ENCODE peak calls at places on chromosomes 1 and 21, in six cellular contexts. F is astrocyte of the hippocampus; Z is lung; T is stimulated activated CD8-positive, alpha-beta memory T cell treated with anti-CD3 and anti-CD28 coated beads, Interleukin-4, amount 100 ng/mL, for 1 hour; X is progenitor cell of endocrine pancreas; J is astrocyte of the spinal cord. O is an unnamed sample.

GRCh38 chr1:29259802-29260441 is 23.6 kb downstream of the PTPRU start:
- DNase-seq in X (no peak), Z (no peak), F (peak; percentile 79), J (peak; percentile 30), T (no peak), O (peak; percentile 22)

GRCh38 chr1:161956097-161956496 is 67.6 kb downstream of the OLFML2B start:
- DNase-seq in F (no peak), T (no peak), X (no peak), Z (no peak), J (peak; percentile 34), O (no peak)

GRCh38 chr1:150234309-150234646 is 1.6 kb downstream of the ANP32E start:
- DNase-seq in F (no peak), J (no peak), Z (no peak), X (no peak), T (no peak), O (no peak)

GRCh38 chr1:84347547-84348239 is 46.2 kb downstream of the SAMD13 start:
- DNase-seq in T (no peak), F (no peak), X (no peak), J (peak; percentile 8), Z (no peak), O (no peak)

GRCh38 chr1:167561753-167562152 is 8.2 kb upstream of the CREG1 start:
- DNase-seq in Z (no peak), X (no peak), J (no peak), T (no peak), F (no peak), O (no peak)

GRCh38 chr1:9014475-9015375 is 11.5 kb downstream of the SLC2A7 start:
- DNase-seq in Z (no peak), J (no peak), F (no peak), T (no peak), X (no peak), O (no peak)

GRCh38 chr21:26280715-26281310 is 110.2 kb upstream of the APP start:
- DNase-seq in J (no peak), Z (no peak), T (no peak), X (no peak), F (no peak), O (no peak)

GRCh38 chr21:41726970-41727783 is 39.7 kb downstream of the RIPK4 start:
- DNase-seq in X (no peak), F (peak; percentile 84), Z (no peak), T (no peak), J (peak; percentile 52), O (no peak)

GRCh38 chr21:17732306-17732705 is 86.8 kb downstream of the C21orf91 start:
- DNase-seq in T (no peak), Z (no peak), X (no peak), F (peak; percentile 47), J (peak; percentile 67), O (no peak)

GRCh38 chr1:39754906-39755504 is 16.1 kb downstream of the OXCT2 start:
- DNase-seq in T (no peak), Z (no peak), J (peak; percentile 17), F (peak; percentile 22), X (no peak), O (no peak)

GRCh38 chr21:34744801-34745200 is 76.0 kb downstream of the CLIC6 start:
- DNase-seq in Z (no peak), T (no peak), F (no peak), J (no peak), X (no peak), O (no peak)

GRCh38 chr21:35467536-35467935 is 418.4 kb upstream of the RUNX1 start:
- DNase-seq in T (no peak), F (no peak), Z (no peak), X (no peak), J (no peak), O (no peak)

GRCh38 chr21:38839683-38840286 is 34.1 kb downstream of the ETS2 start:
- DNase-seq in T (no peak), Z (no peak), F (peak; percentile 69), J (peak; percentile 96), X (no peak), O (no peak)

GRCh38 chr1:104190821-104191220 is 441.1 kb downstream of the AMY1C start:
- DNase-seq in T (no peak), Z (no peak), F (no peak), X (no peak), J (no peak), O (no peak)

GRCh38 chr21:43308101-43308500 is 118.8 kb downstream of the SIK1 start:
- DNase-seq in T (no peak), F (no peak), X (no peak), J (no peak), Z (no peak), O (no peak)

GRCh38 chr1:57578099-57578498 is 154.2 kb upstream of the DAB1 start:
- DNase-seq in T (no peak), Z (no peak), F (no peak), X (no peak), J (no peak), O (no peak)

GRCh38 chr21:15224346-15225086 is 159.7 kb upstream of the NRIP1 start:
- DNase-seq in Z (no peak), F (peak; percentile 27), X (no peak), J (peak; percentile 90), T (no peak), O (no peak)

GRCh38 chr1:27789511-27790154 is 16.6 kb downstream of the STX12 start:
- DNase-seq in T (no peak), X (no peak), Z (no peak), F (peak; percentile 12), J (peak; percentile 32), O (no peak)

GRCh38 chr1:161021168-161021958 is 411 bp upstream of the F11R start:
- DNase-seq in T (peak; percentile 78), Z (peak; percentile 96), X (peak; percentile 96), J (no peak), F (peak; percentile 80), O (peak; percentile 54)

GRCh38 chr1:145858238-145858936 is 494 bp downstream of the PIAS3 start:
- DNase-seq in F (peak; percentile 63), Z (peak; percentile 53), J (peak; percentile 22), T (peak; percentile 43), X (no peak), O (peak; percentile 39)

GRCh38 chr1:226784081-226785049 is 45.3 kb upstream of the ITPKB start:
- DNase-seq in T (no peak), J (peak; percentile 18), F (peak; percentile 52), Z (no peak), X (no peak), O (peak; percentile 94)

GRCh38 chr1:154619181-154619948 is 11.4 kb upstream of the ADAR start:
- DNase-seq in Z (no peak), T (no peak), F (peak; percentile 50), X (no peak), J (no peak), O (no peak)

GRCh38 chr1:205228052-205228451 is 306 bp downstream of the TMCC2 start:
- DNase-seq in J (no peak), Z (no peak), T (no peak), X (no peak), F (no peak), O (no peak)

GRCh38 chr1:30798954-30799491 is 41.4 kb upstream of the LAPTM5 start:
- DNase-seq in X (no peak), J (no peak), F (no peak), Z (no peak), T (no peak), O (no peak)

GRCh38 chr1:53509775-53510174 is 50.6 kb downstream of the DMRTB1 start:
- DNase-seq in F (no peak), Z (no peak), X (no peak), J (no peak), T (no peak), O (no peak)

GRCh38 chr1:178126790-178127189 is 32.9 kb downstream of the RASAL2 start:
- DNase-seq in X (no peak), T (no peak), Z (peak; percentile 32), J (peak; percentile 91), F (peak; percentile 88), O (peak; percentile 14)

GRCh38 chr1:23168462-23169218 is at the start of gene LUZP1:
- DNase-seq in T (peak; percentile 88), J (peak; percentile 87), Z (peak; percentile 91), X (peak; percentile 87), F (peak; percentile 94), O (peak; percentile 95)

GRCh38 chr1:109483658-109484518 is at the start of gene ATXN7L2:
- DNase-seq in Z (peak; percentile 93), T (peak; percentile 87), X (peak; percentile 87), J (peak; percentile 92), F (peak; percentile 98), O (peak; percentile 95)

GRCh38 chr1:14894811-14895524 is 258.6 kb upstream of the TMEM51 start:
- DNase-seq in X (no peak), F (peak; percentile 73), T (no peak), Z (no peak), J (no peak), O (peak; percentile 77)

GRCh38 chr21:24224411-24224810 is 1382.9 kb downstream of the MRPL39 start:
- DNase-seq in X (no peak), T (no peak), F (no peak), Z (peak; percentile 65), J (no peak), O (no peak)

GRCh38 chr1:198530964-198531363 is 9.5 kb downstream of the ATP6V1G3 start:
- DNase-seq in X (no peak), T (no peak), F (no peak), J (no peak), Z (no peak), O (no peak)

GRCh38 chr1:215568287-215568692 is 1.2 kb downstream of the KCTD3 start:
- DNase-seq in T (no peak), Z (no peak), X (no peak), J (peak; percentile 74), F (peak; percentile 50), O (peak; percentile 73)

GRCh38 chr21:37208056-37208705 is 59.0 kb downstream of the VPS26C start:
- DNase-seq in F (peak; percentile 70), X (no peak), T (no peak), J (peak; percentile 16), Z (peak; percentile 65), O (peak; percentile 90)

GRCh38 chr21:45522986-45523385 is 19.3 kb downstream of the SLC19A1 start:
- DNase-seq in T (no peak), J (no peak), F (no peak), X (no peak), Z (no peak), O (no peak)

O was measured in Ammon's horn.